ENCODE peak calls at places on chromosomes 12 and 14, in eight cellular contexts. Y is cardiac fibroblast; Q is T1000; N is stimulated activated CD8-positive, alpha-beta memory T cell treated with anti-CD3 and anti-CD28 coated beads, Interleukin-4, amount 100 ng/mL, for 1 hour; E is cardiac muscle cell; D is Daoy; K is HT-29; W is lower leg skin. X is an unnamed sample.

GRCh38 chr12:89529738-89530137 is 3.9 kb upstream of the POC1B start:
- DNase-seq in D (peak; percentile 17), Y (peak; percentile 78), W (no peak), Q (no peak), E (peak; percentile 72), K (peak; percentile 67), N (no peak), X (peak; percentile 68)

GRCh38 chr12:131755305-131756113 is 44.6 kb downstream of the SFSWAP start:
- DNase-seq in Y (peak; percentile 29), E (peak; percentile 9), Q (no peak), W (peak; percentile 42), N (no peak), K (peak; percentile 44), D (peak; percentile 33), X (no peak)

GRCh38 chr14:59103396-59103795 is 85.1 kb upstream of the DAAM1 start:
- DNase-seq in W (no peak), Q (no peak), Y (peak; percentile 57), K (no peak), D (no peak), N (no peak), E (peak; percentile 21), X (peak; percentile 61)

GRCh38 chr14:88492272-88493089 is 62.3 kb downstream of the PTPN21 start:
- DNase-seq in W (peak; percentile 88), D (peak; percentile 60), N (peak; percentile 25), Q (no peak), K (peak; percentile 78), Y (peak; percentile 85), E (peak; percentile 87), X (peak; percentile 78)

GRCh38 chr14:58298477-58298879 is at the start of gene ARID4A:
- DNase-seq in D (no peak), N (peak; percentile 50), W (peak; percentile 97), E (no peak), Y (no peak), K (no peak), Q (no peak), X (no peak)

GRCh38 chr12:69927145-69927544 is 102.1 kb downstream of the MYRFL start:
- DNase-seq in Y (no peak), E (no peak), W (no peak), D (no peak), K (no peak), N (no peak), Q (no peak), X (no peak)

GRCh38 chr14:48726080-48726642 is 860.0 kb downstream of the RPS29 start:
- DNase-seq in Q (no peak), D (no peak), W (no peak), E (no peak), N (no peak), K (no peak), Y (no peak), X (peak; percentile 45)

GRCh38 chr12:124098887-124099286 is 125.9 kb downstream of the ZNF664 start:
- DNase-seq in Y (no peak), N (no peak), Q (no peak), D (no peak), E (no peak), K (no peak), W (no peak), X (no peak)

GRCh38 chr14:50363734-50364113 is 33.0 kb downstream of the CDKL1 start:
- DNase-seq in E (peak; percentile 43), D (peak; percentile 58), Q (no peak), K (no peak), N (no peak), Y (peak; percentile 70), W (no peak), X (no peak)

GRCh38 chr14:90715495-90715894 is 100.7 kb downstream of the TTC7B start:
- DNase-seq in K (no peak), Q (no peak), E (no peak), Y (no peak), W (no peak), N (no peak), D (no peak), X (no peak)

GRCh38 chr12:53624956-53625355 is 1.2 kb downstream of the ATF7 start:
- DNase-seq in N (no peak), E (peak; percentile 28), Q (no peak), D (no peak), K (peak; percentile 17), W (peak; percentile 56), Y (peak; percentile 34), X (no peak)

GRCh38 chr12:122862872-122863701 is 27.8 kb downstream of the HIP1R start:
- DNase-seq in Y (no peak), N (no peak), K (peak; percentile 90), W (no peak), D (no peak), E (no peak), Q (no peak), X (no peak)

GRCh38 chr14:39268393-39268792 is 34.7 kb downstream of the MIA2 start:
- DNase-seq in N (no peak), K (peak; percentile 39), W (no peak), Y (peak; percentile 17), D (no peak), Q (no peak), E (peak; percentile 22), X (peak; percentile 29)

GRCh38 chr14:77201696-77202095 is 20.1 kb downstream of the TMEM63C start:
- DNase-seq in K (no peak), D (no peak), Y (no peak), Q (no peak), E (no peak), N (no peak), W (no peak), X (no peak)

GRCh38 chr14:73058923-73059311 is 583 bp downstream of the RBM25 start:
- DNase-seq in W (peak; percentile 88), Q (no peak), Y (peak; percentile 41), E (peak; percentile 24), N (no peak), D (peak; percentile 38), K (peak; percentile 42), X (peak; percentile 33)

GRCh38 chr12:1932264-1932777 is 13.9 kb upstream of the CACNA2D4 start:
- DNase-seq in E (peak; percentile 16), Q (no peak), N (no peak), D (peak; percentile 21), Y (no peak), K (no peak), W (peak; percentile 84), X (peak; percentile 37)

GRCh38 chr12:27244680-27245005 is 557 bp downstream of the STK38L start:
- DNase-seq in E (peak; percentile 56), Q (no peak), K (peak; percentile 63), D (no peak), W (no peak), N (no peak), Y (peak; percentile 67), X (peak; percentile 38)

GRCh38 chr12:27048822-27049752 is 26.7 kb downstream of the MED21 start:
- DNase-seq in Y (peak; percentile 85), K (peak; percentile 31), Q (no peak), D (peak; percentile 61), E (peak; percentile 90), W (no peak), N (no peak), X (peak; percentile 74)

GRCh38 chr12:50104614-50105366 is 982 bp downstream of the GPD1 start:
- DNase-seq in Y (no peak), D (no peak), K (no peak), E (no peak), N (no peak), W (no peak), Q (no peak), X (no peak)

GRCh38 chr14:69088523-69089445 is 64.1 kb downstream of the DCAF5 start:
- DNase-seq in W (no peak), Y (peak; percentile 56), E (peak; percentile 50), Q (no peak), D (no peak), N (no peak), K (no peak), X (peak; percentile 62)

X was measured in astrocyte of the spinal cord.